ENCODE peak calls at places on chromosomes 12 and 14, in six cellular contexts. M is nephron progenitor cell, C is GM13977, L is A549, S is endothelial cell, R is Panc1. W is an unnamed sample.

GRCh38 chr12:113071427-113072112 is 15.0 kb downstream of the DTX1 start:
- DNase-seq in R (no peak), C (no peak), M (no peak), S (no peak), L (no peak), W (no peak)

GRCh38 chr12:12212769-12213168 is 54.1 kb downstream of the LRP6 start:
- DNase-seq in M (no peak), L (no peak), S (no peak), R (no peak), C (no peak), W (no peak)

GRCh38 chr14:51848120-51848519 is 12.3 kb upstream of the GNG2 start:
- DNase-seq in L (no peak), R (no peak), C (no peak), S (no peak), M (no peak), W (no peak)

GRCh38 chr14:105147701-105148603 is 20.6 kb downstream of the JAG2 start:
- DNase-seq in M (peak; percentile 6), C (no peak), S (no peak), L (no peak), R (no peak), W (peak; percentile 7)

GRCh38 chr12:57101892-57102695 is 9.1 kb downstream of the STAT6 start:
- DNase-seq in M (no peak), R (no peak), S (no peak), L (peak; percentile 66), C (peak; percentile 5), W (peak; percentile 64)

GRCh38 chr12:117363953-117364486 is 2.6 kb upstream of the NOS1 start:
- DNase-seq in S (peak; percentile 24), M (no peak), C (no peak), L (no peak), R (no peak), W (no peak)

GRCh38 chr14:54481695-54482094 is 7.1 kb downstream of the GMFB start:
- DNase-seq in L (no peak), M (no peak), S (no peak), C (no peak), R (no peak), W (no peak)

GRCh38 chr14:53010193-53010592 is 59.3 kb upstream of the FERMT2 start:
- DNase-seq in L (no peak), M (no peak), R (no peak), S (no peak), C (no peak), W (no peak)

GRCh38 chr14:101357038-101357437 is 204.3 kb upstream of the DIO3 start:
- DNase-seq in S (no peak), R (no peak), M (no peak), L (no peak), C (no peak), W (no peak)

GRCh38 chr14:94816113-94816512 is 46.2 kb upstream of the GSC start:
- DNase-seq in S (no peak), L (no peak), R (no peak), M (no peak), C (no peak), W (no peak)

GRCh38 chr14:95472819-95473251 is 43.6 kb downstream of the SYNE3 start:
- DNase-seq in R (no peak), C (no peak), S (no peak), M (no peak), L (no peak), W (peak; percentile 38)

GRCh38 chr12:128794661-128795529 is 28.9 kb downstream of the SLC15A4 start:
- DNase-seq in C (peak; percentile 28), M (no peak), R (no peak), S (no peak), L (no peak), W (no peak)

GRCh38 chr12:15811192-15812127 is 22.3 kb upstream of the EPS8 start:
- DNase-seq in M (no peak), C (no peak), S (no peak), L (no peak), R (no peak), W (no peak)

GRCh38 chr12:119809023-119809422 is 68.1 kb downstream of the CIT start:
- DNase-seq in L (no peak), S (no peak), R (no peak), M (no peak), C (peak; percentile 42), W (no peak)

GRCh38 chr14:94295360-94296180 is 2.5 kb upstream of the SERPINA10 start:
- DNase-seq in R (no peak), C (no peak), M (no peak), S (no peak), L (no peak), W (no peak)

GRCh38 chr12:56900583-56900982 is 33.6 kb downstream of the SDR9C7 start:
- DNase-seq in C (no peak), S (no peak), L (peak; percentile 66), R (peak; percentile 38), M (no peak), W (no peak)

GRCh38 chr14:78847801-78848200 is 677.6 kb downstream of the NRXN3 start:
- DNase-seq in M (no peak), R (no peak), S (no peak), C (no peak), L (no peak), W (no peak)

GRCh38 chr12:66036317-66036716 is 94.2 kb downstream of the LLPH start:
- DNase-seq in C (no peak), M (no peak), R (peak; percentile 24), L (peak; percentile 15), S (no peak), W (no peak)

GRCh38 chr12:45268672-45269406 is 52.9 kb downstream of the ANO6 start:
- DNase-seq in L (peak; percentile 35), C (peak; percentile 20), S (peak; percentile 75), M (peak; percentile 80), R (no peak), W (peak; percentile 96)

GRCh38 chr12:76919388-76920181 is 40.8 kb upstream of the CSRP2 start:
- DNase-seq in L (no peak), R (no peak), C (no peak), M (no peak), S (no peak), W (no peak)

GRCh38 chr14:64501326-64502171 is 2.1 kb downstream of the ZBTB25 start:
- DNase-seq in M (peak; percentile 51), S (no peak), R (no peak), C (no peak), L (no peak), W (peak; percentile 78)

GRCh38 chr12:10967409-10967808 is 19.3 kb downstream of the TAS2R50 start:
- DNase-seq in S (no peak), L (no peak), R (no peak), M (no peak), C (no peak), W (no peak)

GRCh38 chr14:59325906-59326305 is 137.4 kb downstream of the DAAM1 start:
- DNase-seq in L (no peak), C (no peak), R (no peak), M (no peak), S (no peak), W (no peak)

GRCh38 chr12:56192582-56192981 is 3.3 kb upstream of the SMARCC2 start:
- DNase-seq in R (no peak), L (no peak), M (no peak), C (no peak), S (no peak), W (no peak)

GRCh38 chr12:68065163-68065562 is 75.9 kb downstream of the IFNG-AS1 start:
- DNase-seq in M (no peak), R (no peak), L (no peak), S (no peak), C (no peak), W (no peak)

GRCh38 chr14:35234007-35234406 is 58.2 kb upstream of the PSMA6 start:
- DNase-seq in S (no peak), R (no peak), M (no peak), L (no peak), C (no peak), W (no peak)

GRCh38 chr12:95858451-95859343 is at the start of gene SNRPF:
- DNase-seq in S (peak; percentile 94), M (peak; percentile 91), L (peak; percentile 100), C (peak; percentile 97), R (peak; percentile 93), W (peak; percentile 95)
- TF ChIP-seq CTCF in S (no peak), M (no peak), L (no peak), C (peak; percentile 9), R (peak; percentile 15), W (peak; percentile 16)

GRCh38 chr12:88391556-88391955 is 188.7 kb downstream of the KITLG start:
- DNase-seq in M (no peak), C (peak; percentile 38), R (no peak), S (no peak), L (peak; percentile 10), W (no peak)

GRCh38 chr12:88388566-88389269 is 191.6 kb downstream of the KITLG start:
- DNase-seq in M (no peak), L (no peak), R (no peak), S (no peak), C (no peak), W (no peak)

GRCh38 chr12:88390811-88391210 is 189.5 kb downstream of the KITLG start:
- DNase-seq in R (no peak), L (no peak), M (no peak), C (no peak), S (no peak), W (no peak)

GRCh38 chr12:88393017-88393767 is 187.1 kb downstream of the KITLG start:
- DNase-seq in S (no peak), L (no peak), C (no peak), M (no peak), R (no peak), W (peak; percentile 17)
- TF ChIP-seq CTCF in S (peak; percentile 72), L (peak; percentile 23), C (peak; percentile 42), M (no peak), R (peak; percentile 32), W (peak; percentile 60)

GRCh38 chr14:90938615-90939014 is 121.8 kb downstream of the RPS6KA5 start:
- DNase-seq in R (no peak), L (no peak), S (no peak), C (no peak), M (no peak), W (no peak)
- TF ChIP-seq CTCF in R (no peak), L (no peak), S (no peak), C (no peak), M (no peak), W (no peak)

GRCh38 chr12:30996752-30997151 is 70.2 kb downstream of the TSPAN11 start:
- DNase-seq in L (no peak), S (no peak), R (no peak), M (no peak), C (no peak), W (no peak)
- TF ChIP-seq CTCF in L (no peak), S (no peak), R (no peak), M (no peak), C (no peak), W (no peak)

DNA sequence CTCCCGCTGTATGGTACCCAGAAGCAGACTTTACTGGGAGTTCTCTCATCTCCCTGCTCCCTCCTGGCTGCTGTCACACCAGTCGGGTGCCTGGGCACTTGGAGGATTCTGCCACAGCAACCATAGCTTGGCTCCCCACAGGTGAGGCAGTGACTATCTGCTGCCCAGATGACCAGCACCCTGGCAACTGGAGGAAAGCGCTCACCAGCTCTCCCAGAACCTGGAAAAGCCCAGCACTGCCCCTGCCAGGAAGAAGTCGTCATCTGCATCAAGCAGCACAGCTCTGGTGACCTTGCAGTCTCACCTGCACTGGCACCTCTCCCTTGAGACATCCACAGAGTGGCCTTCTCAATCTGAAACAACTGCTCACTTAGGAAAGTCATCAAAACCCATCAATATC is 31.9 kb upstream of the TC2N start:
- DNase-seq in L (no peak), R (no peak), S (no peak), M (no peak), C (no peak), W (no peak)
- TF ChIP-seq CTCF in L (no peak), R (no peak), S (no peak), M (no peak), C (no peak), W (no peak)

GRCh38 chr12:78156751-78157150 is 326.1 kb downstream of the NAV3 start:
- DNase-seq in S (no peak), R (no peak), C (no peak), L (no peak), M (no peak), W (no peak)
- TF ChIP-seq CTCF in S (no peak), R (no peak), C (no peak), L (no peak), M (no peak), W (no peak)